ENCODE peak calls at places on chromosome 5, in four cellular contexts. Z is hepatocyte; M is CD8-positive, alpha-beta T cell; N is cardiac fibroblast. G is an unnamed sample.

GRCh38 chr5:52491829-52492217 is 295.9 kb upstream of the ITGA1 start:
- DNase-seq in Z (no peak), M (no peak), N (no peak), G (no peak)

GRCh38 chr5:83967417-83967816 is 246.8 kb upstream of the HAPLN1 start:
- DNase-seq in Z (no peak), M (no peak), N (no peak), G (no peak)

GRCh38 chr5:54835642-54836041 is 149.8 kb downstream of the ESM1 start:
- DNase-seq in Z (peak), M (no peak), N (peak), G (no peak)

GRCh38 chr5:9932770-9933169 is 302.6 kb upstream of the TAS2R1 start:
- DNase-seq in Z (no peak), M (no peak), N (peak), G (no peak)

GRCh38 chr5:82259172-82259800 is 18.9 kb downstream of the RPS23 start:
- DNase-seq in Z (peak), M (no peak), N (peak), G (no peak)

GRCh38 chr5:52801329-52801728 is 13.6 kb downstream of the ITGA1 start:
- DNase-seq in Z (peak), M (no peak), N (peak), G (no peak)

GRCh38 chr5:59799668-59800374 is 93.7 kb downstream of the PDE4D start:
- DNase-seq in Z (peak), M (no peak), N (peak), G (no peak)

GRCh38 chr5:172860520-172861443 is 26.7 kb downstream of the ERGIC1 start:
- DNase-seq in Z (no peak), M (no peak), N (peak), G (no peak)

GRCh38 chr5:149015126-149015525 is 47.7 kb downstream of the SH3TC2 start:
- DNase-seq in Z (no peak), M (no peak), N (no peak), G (no peak)

GRCh38 chr5:169803077-169803981 is 166.3 kb downstream of the DOCK2 start:
- DNase-seq in Z (peak), M (no peak), N (peak), G (no peak)

GRCh38 chr5:132044207-132044606 is 16.2 kb upstream of the IL3 start:
- DNase-seq in Z (no peak), M (no peak), N (no peak), G (no peak)

GRCh38 chr5:28275931-28276330 is 1237.5 kb upstream of the CDH9 start:
- DNase-seq in Z (no peak), M (no peak), N (no peak), G (no peak)

GRCh38 chr5:54902817-54903473 is 82.4 kb downstream of the ESM1 start:
- DNase-seq in Z (no peak), M (no peak), N (peak), G (no peak)

GRCh38 chr5:6183391-6184390 is 194.7 kb downstream of the MED10 start:
- DNase-seq in Z (no peak), M (no peak), N (no peak), G (no peak)

GRCh38 chr5:175124251-175124813 is 319.6 kb downstream of the DRD1 start:
- DNase-seq in Z (no peak), M (no peak), N (no peak), G (no peak)

GRCh38 chr5:37787742-37788141 is 52.1 kb downstream of the GDNF start:
- DNase-seq in Z (no peak), M (no peak), N (no peak), G (no peak)

GRCh38 chr5:173761182-173761521 is 127.0 kb upstream of the CPEB4 start:
- DNase-seq in Z (no peak), M (no peak), N (no peak), G (no peak)

GRCh38 chr5:63125862-63126261 is 547.2 kb downstream of the LRRC70 start:
- DNase-seq in Z (peak), M (no peak), N (peak), G (no peak)

GRCh38 chr5:180605554-180606214 is 14.4 kb upstream of the SCGB3A1 start:
- DNase-seq in Z (peak), M (peak), N (peak), G (no peak)

GRCh38 chr5:172361566-172362238 is 78.1 kb upstream of the UBTD2 start:
- DNase-seq in Z (peak), M (no peak), N (peak), G (no peak)

GRCh38 chr5:88660326-88660946 is 222.5 kb downstream of the MEF2C start:
- DNase-seq in Z (no peak), M (no peak), N (peak), G (no peak)

GRCh38 chr5:159906463-159906862 is 9.8 kb upstream of the ADRA1B start:
- DNase-seq in Z (no peak), M (no peak), N (no peak), G (no peak)

GRCh38 chr5:177369050-177369912 is 11.6 kb downstream of the RGS14 start:
- DNase-seq in Z (peak), M (no peak), N (peak), G (no peak)

GRCh38 chr5:138252944-138253343 is 21.5 kb downstream of the GFRA3 start:
- DNase-seq in Z (no peak), M (no peak), N (no peak), G (no peak)

GRCh38 chr5:37721447-37721871 is 118.4 kb downstream of the GDNF start:
- DNase-seq in Z (no peak), M (no peak), N (peak), G (no peak)

GRCh38 chr5:141618030-141618803 is 583 bp downstream of the DIAPH1 start:
- DNase-seq in Z (peak), M (no peak), N (peak), G (peak)

GRCh38 chr5:14465086-14465485 is 116.5 kb upstream of the OTULINL start:
- DNase-seq in Z (no peak), M (no peak), N (no peak), G (no peak)

GRCh38 chr5:82387041-82387818 is 109.1 kb upstream of the RPS23 start:
- DNase-seq in Z (peak), M (no peak), N (peak), G (peak)

GRCh38 chr5:180873628-180874520 is 12.8 kb upstream of the ZFP62 start:
- DNase-seq in Z (no peak), M (no peak), N (peak), G (no peak)

GRCh38 chr5:19866088-19866446 is 121.9 kb downstream of the CDH18 start:
- DNase-seq in Z (no peak), M (no peak), N (no peak), G (no peak)

GRCh38 chr5:1745190-1745805 is 54.3 kb downstream of the MRPL36 start:
- DNase-seq in Z (no peak), M (no peak), N (no peak), G (peak)

GRCh38 chr5:92909545-92909962 is 671.5 kb downstream of the NR2F1-AS1 start:
- DNase-seq in Z (peak), M (no peak), N (no peak), G (peak)
- TF ChIP-seq CTCF in Z (peak), M (no peak), N (peak), G (peak)

GRCh38 chr5:76836181-76836580 is 13.6 kb upstream of the S100Z start:
- DNase-seq in Z (no peak), M (no peak), N (peak), G (no peak)
- TF ChIP-seq CTCF in Z (no peak), M (no peak), N (peak), G (no peak)

GRCh38 chr5:18395126-18396110 is 761.2 kb downstream of the TAF11L14 start:
- DNase-seq in Z (no peak), M (no peak), N (no peak), G (no peak)

GRCh38 chr5:18397393-18397792 is 763.1 kb downstream of the TAF11L14 start:
- DNase-seq in Z (peak), M (no peak), N (no peak), G (no peak)

GRCh38 chr5:18393546-18393945 is 759.3 kb downstream of the TAF11L14 start:
- DNase-seq in Z (no peak), M (no peak), N (no peak), G (no peak)

GRCh38 chr5:18394154-18394804 is 760.0 kb downstream of the TAF11L14 start:
- DNase-seq in Z (peak), M (no peak), N (peak), G (peak)
- TF ChIP-seq CTCF in Z (peak), M (peak), N (peak), G (peak)

GRCh38 chr5:96218653-96219052 is 214.4 kb downstream of the PCSK1 start:
- DNase-seq in Z (no peak), M (no peak), N (no peak), G (no peak)
- TF ChIP-seq CTCF in Z (no peak), M (no peak), N (no peak), G (no peak)

GRCh38 chr5:139861889-139862207 is 66.2 kb downstream of the PSD2 start:
- DNase-seq in Z (no peak), M (no peak), N (no peak), G (no peak)

GRCh38 chr5:139863855-139864558 is 68.4 kb downstream of the PSD2 start:
- DNase-seq in Z (peak), M (peak), N (peak), G (peak)

GRCh38 chr5:139863361-139863760 is 67.8 kb downstream of the PSD2 start:
- DNase-seq in Z (no peak), M (no peak), N (no peak), G (no peak)

GRCh38 chr5:139862313-139862712 is 66.7 kb downstream of the PSD2 start:
- DNase-seq in Z (no peak), M (no peak), N (peak), G (no peak)

GRCh38 chr5:139862803-139863202 is 67.2 kb downstream of the PSD2 start:
- DNase-seq in Z (no peak), M (no peak), N (no peak), G (no peak)
- TF ChIP-seq CTCF in Z (no peak), M (no peak), N (no peak), G (no peak)

GRCh38 chr5:102919211-102919610 is 164.1 kb downstream of the PAM start:
- DNase-seq in Z (no peak), M (no peak), N (no peak), G (no peak)

GRCh38 chr5:102921341-102922047 is 166.4 kb downstream of the PAM start:
- DNase-seq in Z (no peak), M (no peak), N (peak), G (no peak)

GRCh38 chr5:102922111-102922510 is 167.0 kb downstream of the PAM start:
- DNase-seq in Z (no peak), M (no peak), N (no peak), G (no peak)

GRCh38 chr5:102924963-102925362 is 169.9 kb downstream of the PAM start:
- DNase-seq in Z (no peak), M (no peak), N (no peak), G (no peak)

DNA sequence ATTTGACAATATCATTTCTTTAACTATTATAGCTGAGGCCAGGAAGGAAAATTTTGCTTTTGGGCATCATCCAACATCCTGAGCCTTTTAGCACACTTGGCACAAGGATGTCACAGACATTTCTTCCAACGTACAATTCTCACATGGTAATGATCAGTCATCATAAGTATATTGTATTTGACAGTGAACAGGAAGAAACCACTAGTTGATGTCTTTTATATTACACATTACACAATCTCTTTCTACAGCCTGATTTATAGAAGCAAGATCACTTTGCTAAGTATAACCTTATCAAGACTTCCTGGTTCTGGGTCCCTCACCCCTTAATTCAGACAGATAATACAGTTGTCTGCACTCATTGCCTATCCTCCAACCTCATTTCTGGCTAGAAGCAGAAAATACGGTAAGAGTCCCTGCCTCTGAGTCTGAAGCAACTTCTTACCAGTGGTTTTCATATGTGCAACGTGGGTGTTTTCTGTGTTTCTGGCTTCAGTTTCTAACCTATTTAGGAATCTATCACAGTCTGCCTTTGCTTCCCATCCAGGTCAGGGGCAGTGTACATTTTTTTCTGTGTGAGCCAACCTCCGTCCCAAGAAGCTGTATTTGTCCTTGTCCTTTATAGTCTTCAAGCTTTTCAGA is 167.9 kb downstream of the PAM start:
- DNase-seq in Z (no peak), M (no peak), N (peak), G (no peak)
- TF ChIP-seq CTCF in Z (no peak), M (no peak), N (no peak), G (no peak)

GRCh38 chr5:3080366-3080765 is 328.9 kb upstream of the IRX2 start:
- DNase-seq in Z (no peak), M (no peak), N (no peak), G (no peak)

GRCh38 chr5:3077684-3078083 is 326.2 kb upstream of the IRX2 start:
- DNase-seq in Z (no peak), M (no peak), N (no peak), G (no peak)

DNA sequence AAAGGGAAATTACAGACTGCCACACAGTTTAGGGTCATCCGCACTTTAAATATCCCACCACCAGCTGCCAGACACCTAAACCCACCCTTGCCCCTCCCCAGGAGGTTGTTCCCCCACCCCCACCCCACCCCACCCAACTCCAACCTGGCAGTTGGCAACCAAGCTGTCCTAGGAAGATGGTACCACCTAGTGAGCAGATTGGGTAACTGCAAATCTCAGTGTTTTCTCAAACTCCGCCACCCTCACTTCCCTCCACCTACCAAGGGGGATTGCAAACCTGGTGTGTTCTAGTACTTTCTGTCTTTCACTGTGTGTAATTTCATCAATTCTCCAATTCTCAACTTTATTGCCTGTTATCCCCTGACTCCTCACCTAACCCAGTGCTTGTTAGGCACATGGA is 323.8 kb upstream of the IRX2 start:
- DNase-seq in Z (no peak), M (no peak), N (no peak), G (no peak)
- TF ChIP-seq CTCF in Z (no peak), M (no peak), N (no peak), G (no peak)